ENCODE peak calls at places on chromosomes 2 and 18, in ten cellular contexts. Y is astrocyte; N is RWPE2; A is upper lobe of right lung; G is CD8-positive, alpha-beta T cell; B is pancreas; T is tibial artery; X is Peyer's patch; C is keratinocyte; L is fibroblast of lung. V is an unnamed sample. For H3K27me3, the result is how much of the 10 kb centered on the place peaks cover.

GRCh38 chr2:217930783-217931563 is 71.8 kb downstream of the TNS1 start:
- DNase-seq in Y (peak), N (no peak), A (no peak), G (no peak), B (no peak), T (no peak), X (no peak), C (no peak), L (peak), V (no peak)

GRCh38 chr2:100936070-100936741 is 65.9 kb upstream of the RPL31 start:
- DNase-seq in Y (no peak), N (no peak), A (no peak), G (no peak), B (no peak), T (no peak), X (no peak), C (no peak), L (no peak), V (no peak)

GRCh38 chr18:62758591-62758990 is 43.2 kb downstream of the PHLPP1 start:
- DNase-seq in Y (no peak), N (no peak), A (no peak), G (no peak), B (no peak), T (no peak), X (no peak), C (no peak), L (no peak), V (no peak)

GRCh38 chr2:143128681-143129580 is at the start of gene ARHGAP15:
- DNase-seq in Y (no peak), N (no peak), A (no peak), G (peak), B (no peak), T (no peak), X (peak), C (no peak), L (no peak), V (no peak)

GRCh38 chr2:155766342-155767115 is 566.0 kb downstream of the NR4A2 start:
- DNase-seq in Y (no peak), N (no peak), A (no peak), G (no peak), B (no peak), T (no peak), X (no peak), C (no peak), L (no peak), V (no peak)

GRCh38 chr2:80259292-80259691 is 45.3 kb downstream of the LRRTM1 start:
- DNase-seq in Y (no peak), N (no peak), A (no peak), G (no peak), B (no peak), T (no peak), X (no peak), C (no peak), L (no peak), V (no peak)

GRCh38 chr2:218852911-218853667 is 6.5 kb upstream of the WNT6 start:
- DNase-seq in Y (peak), N (no peak), A (peak), G (peak), B (peak), T (peak), X (peak), C (no peak), L (peak), V (peak)

GRCh38 chr2:195337597-195337996 is 319.4 kb upstream of the SLC39A10 start:
- DNase-seq in Y (peak), N (no peak), A (no peak), G (no peak), B (no peak), T (no peak), X (no peak), C (no peak), L (peak), V (no peak)

GRCh38 chr2:235692671-235693171 is 198.9 kb downstream of the AGAP1 start:
- DNase-seq in Y (no peak), N (no peak), A (no peak), G (no peak), B (peak), T (no peak), X (no peak), C (no peak), L (no peak), V (no peak)

GRCh38 chr18:63511285-63511684 is 30.9 kb upstream of the SERPINB12 start:
- DNase-seq in Y (peak), N (no peak), A (no peak), G (no peak), B (no peak), T (no peak), X (no peak), C (no peak), L (peak), V (peak)

GRCh38 chr2:158487419-158487818 is 30.7 kb downstream of the PKP4 start:
- DNase-seq in Y (peak), N (no peak), A (no peak), G (no peak), B (no peak), T (no peak), X (no peak), C (no peak), L (peak), V (no peak)

GRCh38 chr2:235168174-235168979 is 216.6 kb downstream of the SH3BP4 start:
- DNase-seq in Y (no peak), N (no peak), A (no peak), G (no peak), B (no peak), T (no peak), X (no peak), C (no peak), L (no peak), V (no peak)

GRCh38 chr2:189560273-189560586 is 20.4 kb downstream of the SLC40A1 start:
- DNase-seq in Y (no peak), N (no peak), A (no peak), G (no peak), B (no peak), T (no peak), X (no peak), C (no peak), L (no peak), V (no peak)

GRCh38 chr2:20582600-20583221 is 68.2 kb downstream of the HS1BP3 start:
- DNase-seq in Y (no peak), N (peak), A (peak), G (no peak), B (peak), T (no peak), X (no peak), C (no peak), L (no peak), V (no peak)

GRCh38 chr2:201471732-201472395 is 20.3 kb downstream of the STRADB start:
- DNase-seq in Y (peak), N (no peak), A (no peak), G (no peak), B (no peak), T (no peak), X (no peak), C (no peak), L (peak), V (no peak)

GRCh38 chr18:48754993-48755473 is 195.7 kb downstream of the SMAD7 start:
- DNase-seq in Y (no peak), N (no peak), A (no peak), G (no peak), B (no peak), T (no peak), X (no peak), C (no peak), L (no peak), V (no peak)

GRCh38 chr18:79380816-79381806 is 14.6 kb upstream of the NFATC1 start:
- DNase-seq in Y (no peak), N (no peak), A (peak), G (peak), B (peak), T (peak), X (peak), C (no peak), L (peak), V (peak)

GRCh38 chr2:9115219-9115618 is 91.4 kb upstream of the ASAP2 start:
- DNase-seq in Y (no peak), N (no peak), A (no peak), G (no peak), B (no peak), T (no peak), X (no peak), C (no peak), L (no peak), V (no peak)

GRCh38 chr2:27024188-27024587 is 8.6 kb upstream of the TMEM214 start:
- DNase-seq in Y (no peak), N (no peak), A (no peak), G (no peak), B (no peak), T (no peak), X (no peak), C (no peak), L (no peak), V (no peak)

GRCh38 chr2:18381451-18381850 is 179.0 kb downstream of the RDH14 start:
- DNase-seq in Y (no peak), N (no peak), A (no peak), G (no peak), B (no peak), T (no peak), X (no peak), C (no peak), L (no peak), V (no peak)

GRCh38 chr2:88054300-88055048 is 1.1 kb downstream of the KRCC1 start:
- DNase-seq in Y (peak), N (no peak), A (no peak), G (no peak), B (no peak), T (no peak), X (no peak), C (no peak), L (peak), V (no peak)

GRCh38 chr18:55253814-55254213 is 294.6 kb upstream of the CCDC68 start:
- DNase-seq in Y (no peak), N (no peak), A (no peak), G (no peak), B (no peak), T (no peak), X (no peak), C (no peak), L (no peak), V (no peak)

GRCh38 chr18:78448106-78448505 is 531.5 kb upstream of the SALL3 start:
- DNase-seq in Y (no peak), N (no peak), A (no peak), G (no peak), B (no peak), T (no peak), X (no peak), C (no peak), L (no peak), V (no peak)

GRCh38 chr2:217219141-217219505 is 359.3 kb upstream of the TNP1 start:
- DNase-seq in Y (no peak), N (no peak), A (no peak), G (no peak), B (no peak), T (no peak), X (no peak), C (no peak), L (no peak), V (no peak)

GRCh38 chr18:55236150-55236931 is 277.1 kb upstream of the CCDC68 start:
- DNase-seq in Y (peak), N (no peak), A (no peak), G (no peak), B (no peak), T (peak), X (peak), C (no peak), L (peak), V (no peak)

GRCh38 chr2:218095853-218096252 is 26.8 kb downstream of the RUFY4 start:
- DNase-seq in Y (no peak), N (no peak), A (no peak), G (no peak), B (no peak), T (no peak), X (no peak), C (no peak), L (no peak), V (no peak)

GRCh38 chr2:148338544-148338943 is 306.0 kb upstream of the EPC2 start:
- DNase-seq in Y (peak), N (no peak), A (no peak), G (no peak), B (no peak), T (no peak), X (no peak), C (no peak), L (peak), V (peak)

GRCh38 chr18:70256994-70257393 is 31.9 kb upstream of the SOCS6 start:
- DNase-seq in Y (no peak), N (no peak), A (no peak), G (no peak), B (no peak), T (no peak), X (no peak), C (no peak), L (no peak), V (no peak)

GRCh38 chr2:101476605-101477208 is 1.8 kb upstream of the RFX8 start:
- DNase-seq in Y (no peak), N (no peak), A (no peak), G (no peak), B (no peak), T (no peak), X (no peak), C (no peak), L (no peak), V (no peak)

GRCh38 chr2:224545884-224546644 is 39.1 kb downstream of the CUL3 start:
- DNase-seq in Y (peak), N (no peak), A (no peak), G (no peak), B (no peak), T (no peak), X (no peak), C (no peak), L (peak), V (no peak)

GRCh38 chr18:75656035-75656434 is 228.5 kb upstream of the SMIM21 start:
- DNase-seq in Y (no peak), N (no peak), A (no peak), G (no peak), B (no peak), T (no peak), X (no peak), C (no peak), L (no peak), V (no peak)

GRCh38 chr2:199471443-199472057 is 13.8 kb upstream of the SATB2 start:
- DNase-seq in Y (no peak), N (no peak), A (peak), G (no peak), B (peak), T (no peak), X (no peak), C (no peak), L (peak), V (no peak)
- TF ChIP-seq CTCF in Y (peak), N (peak), A (peak), G (no peak), B (peak), T (peak), X (no peak), C (peak), L (peak), V (peak)

GRCh38 chr2:66822186-66822585 is 387.3 kb downstream of the MEIS1 start:
- DNase-seq in Y (no peak), N (no peak), A (no peak), G (no peak), B (no peak), T (no peak), X (no peak), C (no peak), L (no peak), V (no peak)
- H3K27me3 ChIP-seq in Y (under half), N (under half), A (under half), G (under half), B (under half), T (under half), X (under half), C (under half), L (under half), V (under half)

DNA sequence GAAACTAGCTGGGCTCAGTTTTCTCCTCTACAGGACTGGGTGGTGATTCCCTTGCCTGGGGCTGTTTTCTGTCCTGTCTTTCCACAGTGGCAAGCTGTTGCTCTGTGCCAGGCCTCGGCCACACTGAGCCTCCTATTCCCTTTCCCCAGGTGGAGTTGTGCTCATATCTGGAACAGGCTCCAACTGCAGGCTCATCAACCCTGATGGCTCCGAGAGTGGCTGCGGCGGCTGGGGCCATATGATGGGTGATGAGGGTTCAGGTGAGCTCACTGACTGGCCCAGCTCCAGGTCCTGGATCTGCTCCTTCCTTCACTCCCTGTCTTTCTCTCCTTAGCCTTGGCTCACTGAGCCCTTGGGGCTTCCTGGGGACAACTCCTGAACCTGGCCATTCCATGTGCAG is 4.0 kb downstream of the NAGK start:
- DNase-seq in Y (no peak), N (no peak), A (no peak), G (no peak), B (no peak), T (no peak), X (no peak), C (no peak), L (no peak), V (no peak)
- H3K4me3 ChIP-seq in Y (no peak), N (no peak), A (no peak), G (no peak), B (no peak), T (no peak), X (no peak), C (no peak), L (no peak), V (no peak)

GRCh38 chr2:11764359-11764758 is 17.9 kb downstream of the LPIN1 start:
- DNase-seq in Y (no peak), N (no peak), A (no peak), G (no peak), B (no peak), T (no peak), X (no peak), C (no peak), L (no peak), V (no peak)
- TF ChIP-seq CTCF in Y (no peak), N (no peak), A (no peak), G (no peak), B (no peak), T (no peak), X (no peak), C (no peak), L (no peak), V (no peak)

GRCh38 chr2:10480359-10480949 is 32.3 kb upstream of the ODC1 start:
- DNase-seq in Y (no peak), N (no peak), A (no peak), G (no peak), B (no peak), T (no peak), X (no peak), C (no peak), L (no peak), V (no peak)

GRCh38 chr2:10481666-10482157 is 33.6 kb upstream of the ODC1 start:
- DNase-seq in Y (no peak), N (no peak), A (peak), G (no peak), B (peak), T (no peak), X (no peak), C (no peak), L (no peak), V (no peak)

GRCh38 chr2:10482460-10482859 is 34.3 kb upstream of the ODC1 start:
- DNase-seq in Y (no peak), N (no peak), A (peak), G (no peak), B (peak), T (no peak), X (no peak), C (no peak), L (no peak), V (no peak)

GRCh38 chr2:10482979-10483378 is 34.9 kb upstream of the ODC1 start:
- DNase-seq in Y (no peak), N (no peak), A (no peak), G (no peak), B (no peak), T (no peak), X (no peak), C (no peak), L (no peak), V (no peak)

DNA sequence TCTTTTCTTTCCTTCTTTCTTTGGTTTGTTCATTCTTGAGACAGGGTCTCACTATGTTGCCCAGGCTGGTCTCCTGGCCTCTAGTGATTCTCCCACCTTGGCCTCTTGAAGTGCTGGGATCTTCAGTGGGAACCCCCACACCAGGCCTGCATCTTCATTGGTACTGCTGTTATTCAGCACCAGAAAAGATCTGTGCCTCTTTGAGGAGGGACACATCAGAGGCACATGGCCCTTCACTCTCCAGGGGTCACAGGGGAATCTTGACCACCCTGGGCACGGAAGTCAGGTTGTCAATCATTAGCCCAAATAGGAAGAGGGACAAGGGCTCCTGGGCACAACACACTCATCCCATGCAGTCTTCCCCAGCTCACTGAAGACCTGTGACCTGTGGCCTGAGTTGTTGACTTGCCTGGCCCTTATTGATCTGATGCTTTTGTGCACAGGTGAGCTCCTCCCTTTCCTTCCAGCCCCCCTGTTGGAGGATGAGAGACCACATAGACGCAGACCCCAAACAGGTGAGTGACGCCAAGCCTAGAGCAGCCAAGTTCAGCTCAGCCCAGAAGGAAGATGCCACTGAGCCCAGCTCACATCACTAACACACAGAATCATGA is 33.0 kb upstream of the ODC1 start:
- DNase-seq in Y (no peak), N (no peak), A (peak), G (no peak), B (peak), T (no peak), X (no peak), C (no peak), L (no peak), V (no peak)
- H3K27me3 ChIP-seq in Y (under half), N (under half), A (under half), G (under half), B (under half), T (under half), X (under half), C (under half), L (under half), V (under half)

GRCh38 chr2:85183481-85183880 is 50.3 kb downstream of the TCF7L1 start:
- DNase-seq in Y (no peak), N (no peak), A (no peak), G (no peak), B (no peak), T (no peak), X (no peak), C (no peak), L (peak), V (no peak)

GRCh38 chr2:85183078-85183477 is 49.9 kb downstream of the TCF7L1 start:
- DNase-seq in Y (no peak), N (no peak), A (no peak), G (no peak), B (no peak), T (no peak), X (no peak), C (no peak), L (peak), V (peak)

GRCh38 chr2:85180322-85181092 is 47.3 kb downstream of the TCF7L1 start:
- DNase-seq in Y (no peak), N (no peak), A (no peak), G (no peak), B (no peak), T (no peak), X (no peak), C (no peak), L (no peak), V (no peak)

GRCh38 chr2:85181093-85181685 is 48.0 kb downstream of the TCF7L1 start:
- DNase-seq in Y (no peak), N (no peak), A (no peak), G (no peak), B (no peak), T (no peak), X (no peak), C (no peak), L (no peak), V (no peak)

DNA sequence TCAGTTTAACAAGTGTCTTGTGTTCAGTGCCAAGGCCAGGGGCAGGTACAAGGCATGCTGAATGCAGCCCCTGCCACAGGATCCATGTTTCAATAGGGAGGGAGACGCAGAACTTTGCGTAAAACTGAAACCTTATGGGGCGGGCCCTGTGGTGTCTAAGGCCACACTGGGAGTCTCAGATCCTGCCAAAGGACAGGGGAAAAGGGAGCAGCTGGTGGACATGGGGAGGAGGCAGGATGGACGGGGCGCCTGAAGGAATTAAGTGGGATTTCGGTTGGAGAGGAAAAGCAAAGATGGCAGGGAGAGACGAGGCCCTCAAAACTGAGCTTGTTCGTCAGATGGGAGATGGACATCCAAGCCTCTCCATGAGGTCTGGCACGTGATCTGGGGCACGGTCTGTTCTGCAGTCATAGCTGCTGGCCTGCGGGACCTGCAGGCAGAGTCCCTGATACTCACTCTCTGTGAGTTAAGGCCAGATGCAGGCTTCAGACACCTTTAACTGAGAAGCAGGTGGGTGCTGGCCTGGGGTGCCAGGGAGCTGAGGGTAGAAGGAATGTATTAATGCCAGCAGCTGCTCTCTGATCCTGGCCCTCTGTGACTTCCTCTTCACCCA is 48.8 kb downstream of the TCF7L1 start:
- DNase-seq in Y (no peak), N (no peak), A (no peak), G (no peak), B (no peak), T (no peak), X (no peak), C (no peak), L (no peak), V (no peak)
- H3K4me3 ChIP-seq in Y (no peak), N (no peak), A (no peak), G (no peak), B (no peak), T (no peak), X (no peak), C (no peak), L (no peak), V (no peak)

V was measured in bronchial epithelial cell.